ENCODE peak calls at places on chromosomes 6 and 20, in eight cellular contexts. O is HFFc6, Y is fibroblast of villous mesenchyme, V is AG09309, L is WERI-Rb-1, Z is nephron progenitor cell, R is ovary, U is GM12878. M is an unnamed sample.

GRCh38 chr6:106560966-106561740 is 68.1 kb downstream of the RTN4IP1 start:
- DNase-seq in O (peak; percentile 42), Y (peak; percentile 77), V (peak; percentile 41), L (no peak), Z (no peak), R (no peak), U (no peak), M (no peak)

GRCh38 chr20:35006531-35006971 is 50.9 kb downstream of the MYH7B start:
- DNase-seq in O (no peak), Y (no peak), V (no peak), L (no peak), Z (no peak), R (peak; percentile 9), U (no peak), M (no peak)

GRCh38 chr6:137044366-137045220 is at the start of gene IL20RA:
- DNase-seq in O (no peak), Y (peak; percentile 4), V (no peak), L (peak; percentile 22), Z (peak; percentile 59), R (peak; percentile 40), U (no peak), M (peak; percentile 47)

GRCh38 chr6:161903584-161904232 is 629.8 kb upstream of the AGPAT4 start:
- DNase-seq in O (no peak), Y (no peak), V (no peak), L (no peak), Z (no peak), R (no peak), U (no peak), M (no peak)

GRCh38 chr6:36970892-36971842 is 14.8 kb downstream of the MTCH1 start:
- DNase-seq in O (no peak), Y (no peak), V (no peak), L (no peak), Z (no peak), R (no peak), U (no peak), M (no peak)

GRCh38 chr6:10421508-10422281 is 6.8 kb upstream of the TFAP2A start:
- DNase-seq in O (no peak), Y (no peak), V (no peak), L (no peak), Z (peak; percentile 21), R (no peak), U (no peak), M (no peak)

GRCh38 chr6:14107000-14107399 is 10.6 kb upstream of the CD83 start:
- DNase-seq in O (no peak), Y (no peak), V (no peak), L (no peak), Z (no peak), R (no peak), U (no peak), M (no peak)

GRCh38 chr20:10236540-10237533 is 18.2 kb downstream of the SNAP25 start:
- DNase-seq in O (no peak), Y (no peak), V (no peak), L (peak; percentile 78), Z (no peak), R (no peak), U (no peak), M (no peak)

GRCh38 chr6:87540541-87540940 is 49.2 kb downstream of the RARS2 start:
- DNase-seq in O (no peak), Y (no peak), V (no peak), L (no peak), Z (no peak), R (no peak), U (no peak), M (no peak)

GRCh38 chr6:112029045-112029822 is 24.7 kb upstream of the CCN6 start:
- DNase-seq in O (peak; percentile 32), Y (peak; percentile 80), V (no peak), L (peak; percentile 80), Z (peak; percentile 75), R (peak; percentile 59), U (no peak), M (peak; percentile 78)

GRCh38 chr6:166282394-166283032 is 25.7 kb downstream of the PRR18 start:
- DNase-seq in O (no peak), Y (no peak), V (no peak), L (no peak), Z (no peak), R (no peak), U (no peak), M (no peak)

GRCh38 chr20:64151634-64152530 is 12.4 kb upstream of the MYT1 start:
- DNase-seq in O (no peak), Y (no peak), V (no peak), L (no peak), Z (no peak), R (no peak), U (no peak), M (peak; percentile 64)

GRCh38 chr6:27260836-27261375 is 13.4 kb downstream of the PRSS16 start:
- DNase-seq in O (peak; percentile 22), Y (no peak), V (no peak), L (no peak), Z (no peak), R (no peak), U (no peak), M (no peak)

GRCh38 chr20:8777866-8778265 is 291.0 kb upstream of the PLCB4 start:
- DNase-seq in O (no peak), Y (no peak), V (no peak), L (no peak), Z (no peak), R (no peak), U (no peak), M (no peak)

GRCh38 chr20:15487682-15488081 is 1085.6 kb downstream of the KIF16B start:
- DNase-seq in O (no peak), Y (no peak), V (no peak), L (no peak), Z (no peak), R (no peak), U (no peak), M (no peak)

GRCh38 chr6:128518531-128519131 is 1.8 kb downstream of the PTPRK start:
- DNase-seq in O (no peak), Y (no peak), V (no peak), L (no peak), Z (no peak), R (no peak), U (no peak), M (no peak)

GRCh38 chr6:128515550-128516513 is 4.6 kb downstream of the PTPRK start:
- DNase-seq in O (no peak), Y (peak; percentile 43), V (no peak), L (no peak), Z (no peak), R (no peak), U (no peak), M (no peak)

GRCh38 chr6:128513878-128514277 is 6.5 kb downstream of the PTPRK start:
- DNase-seq in O (no peak), Y (no peak), V (no peak), L (peak; percentile 62), Z (no peak), R (no peak), U (no peak), M (no peak)

GRCh38 chr6:128517124-128517523 is 3.3 kb downstream of the PTPRK start:
- DNase-seq in O (no peak), Y (no peak), V (no peak), L (no peak), Z (no peak), R (no peak), U (no peak), M (no peak)

DNA sequence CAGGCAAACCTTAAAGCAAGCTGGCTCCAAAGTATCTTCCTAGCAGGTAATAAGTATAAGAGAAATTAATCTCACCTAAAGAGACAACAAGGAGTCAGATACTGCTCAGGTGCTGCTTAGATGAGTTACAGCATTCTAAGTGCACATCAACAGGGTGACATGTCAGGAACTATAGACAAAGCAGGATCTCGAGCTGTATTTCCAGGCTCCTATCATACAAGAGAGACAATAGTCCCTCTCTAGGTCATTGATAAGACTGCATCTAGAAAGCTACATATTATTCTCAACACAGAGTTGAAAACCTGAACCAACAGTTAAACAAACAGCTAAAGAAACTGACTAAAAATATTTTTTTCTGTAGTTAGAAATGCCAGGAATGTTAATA is 3.9 kb downstream of the PTPRK start:
- DNase-seq in O (peak; percentile 39), Y (no peak), V (no peak), L (no peak), Z (no peak), R (no peak), U (no peak), M (no peak)
- TF ChIP-seq CTCF in O (peak; percentile 65), Y (peak; percentile 33), V (peak; percentile 26), L (no peak), Z (peak; percentile 18), R (no peak), U (no peak), M (peak; percentile 28)

GRCh38 chr6:164167873-164168405 is 753.4 kb downstream of the QKI start:
- DNase-seq in O (no peak), Y (no peak), V (no peak), L (no peak), Z (no peak), R (no peak), U (no peak), M (no peak)
- TF ChIP-seq CTCF in O (no peak), Y (no peak), V (no peak), L (no peak), Z (no peak), R (no peak), U (no peak), M (no peak)

DNA sequence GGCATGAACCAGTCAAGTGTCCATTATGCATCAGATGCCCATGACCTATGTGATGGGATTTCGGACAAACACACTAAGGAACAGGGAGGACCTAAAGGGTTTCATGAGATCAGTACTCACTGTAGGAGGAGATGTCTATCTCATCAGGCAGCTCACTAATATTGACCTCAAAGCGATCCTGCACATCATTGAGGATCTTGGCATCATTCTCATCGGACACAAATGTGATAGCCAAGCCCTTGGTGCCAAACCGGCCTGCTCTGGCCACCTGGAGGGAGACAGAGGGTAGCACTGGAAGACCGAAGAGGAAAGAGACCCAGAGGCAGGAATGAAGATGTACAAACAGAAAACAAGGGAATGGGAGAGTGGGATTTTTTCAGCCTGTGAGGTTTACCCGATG is 1.9 kb downstream of the MCCD1 start:
- DNase-seq in O (no peak), Y (no peak), V (no peak), L (no peak), Z (no peak), R (no peak), U (no peak), M (no peak)
- TF ChIP-seq CTCF in O (no peak), Y (no peak), V (no peak), L (peak; percentile 5), Z (no peak), R (no peak), U (no peak), M (no peak)

DNA sequence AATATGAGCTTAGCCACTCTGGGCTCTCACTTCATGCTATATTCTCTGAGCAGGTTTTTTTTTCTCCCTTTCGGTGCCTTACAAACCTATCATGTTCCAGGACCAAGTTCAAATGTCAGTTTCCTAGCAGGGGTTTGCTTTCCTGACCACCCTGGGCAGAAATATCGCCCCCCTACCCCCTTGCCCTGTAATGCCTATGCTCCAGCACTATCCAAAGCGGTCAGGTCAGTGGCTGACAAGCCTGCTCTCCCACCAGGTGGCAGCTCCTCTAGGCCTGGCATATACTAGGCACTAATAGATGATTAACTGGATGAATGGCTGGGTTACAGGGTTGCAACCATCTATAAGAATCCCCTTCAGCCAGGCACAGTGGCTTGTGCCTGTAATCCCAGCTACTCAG is 25.7 kb upstream of the AAR2 start:
- DNase-seq in O (no peak), Y (no peak), V (no peak), L (no peak), Z (no peak), R (no peak), U (no peak), M (no peak)
- TF ChIP-seq CTCF in O (peak; percentile 22), Y (no peak), V (peak; percentile 23), L (peak; percentile 17), Z (no peak), R (no peak), U (no peak), M (no peak)

M was measured in Calu3.